ENCODE peak calls at places on chromosomes 11 and 22, in five cellular contexts. One of them, this sample, is unnamed.

GRCh38 chr11:113477321-113477720 is 2.1 kb upstream of the DRD2 start:
- DNase-seq in aorta: no peak
- DNase-seq in HTR-8/SVneo: no peak
- DNase-seq in iris pigment epithelial cell: no peak
- DNase-seq in SHP77 treated with DMSO at 0.1 percent for 48 hours: peak; percentile 78
- DNase-seq in this sample: no peak

GRCh38 chr11:124442442-124442841 is 3.1 kb downstream of the OR8B8 start:
- DNase-seq in HTR-8/SVneo: no peak
- DNase-seq in iris pigment epithelial cell: no peak
- DNase-seq in SHP77 treated with DMSO at 0.1 percent for 48 hours: no peak
- DNase-seq in aorta: no peak
- DNase-seq in this sample: no peak

GRCh38 chr11:127804775-127805446 is 782.4 kb downstream of the ETS1 start:
- DNase-seq in HTR-8/SVneo: no peak
- DNase-seq in aorta: no peak
- DNase-seq in iris pigment epithelial cell: no peak
- DNase-seq in SHP77 treated with DMSO at 0.1 percent for 48 hours: no peak
- DNase-seq in this sample: no peak

GRCh38 chr11:78259777-78260470 is 71.2 kb downstream of the USP35 start:
- DNase-seq in SHP77 treated with DMSO at 0.1 percent for 48 hours: no peak
- DNase-seq in iris pigment epithelial cell: peak; percentile 24
- DNase-seq in aorta: no peak
- DNase-seq in HTR-8/SVneo: no peak
- DNase-seq in this sample: no peak

GRCh38 chr11:95596011-95596489 is 193.5 kb downstream of the FAM76B start:
- DNase-seq in aorta: no peak
- DNase-seq in SHP77 treated with DMSO at 0.1 percent for 48 hours: no peak
- DNase-seq in HTR-8/SVneo: no peak
- DNase-seq in iris pigment epithelial cell: peak; percentile 79
- DNase-seq in this sample: no peak

GRCh38 chr11:27626938-27627586 is 73.2 kb downstream of the BDNF start:
- DNase-seq in aorta: no peak
- DNase-seq in iris pigment epithelial cell: no peak
- DNase-seq in HTR-8/SVneo: no peak
- DNase-seq in SHP77 treated with DMSO at 0.1 percent for 48 hours: no peak
- DNase-seq in this sample: no peak

GRCh38 chr11:118929496-118930151 is 3.9 kb upstream of the BCL9L start:
- DNase-seq in aorta: peak; percentile 93
- DNase-seq in HTR-8/SVneo: peak; percentile 83
- DNase-seq in SHP77 treated with DMSO at 0.1 percent for 48 hours: peak; percentile 28
- DNase-seq in iris pigment epithelial cell: peak; percentile 80
- DNase-seq in this sample: peak; percentile 14

GRCh38 chr11:102600666-102601065 is 24.5 kb downstream of the MMP20 start:
- DNase-seq in SHP77 treated with DMSO at 0.1 percent for 48 hours: no peak
- DNase-seq in iris pigment epithelial cell: no peak
- DNase-seq in HTR-8/SVneo: no peak
- DNase-seq in aorta: no peak
- DNase-seq in this sample: no peak

GRCh38 chr11:128422576-128423370 is 164.6 kb downstream of the ETS1 start:
- DNase-seq in iris pigment epithelial cell: no peak
- DNase-seq in aorta: no peak
- DNase-seq in SHP77 treated with DMSO at 0.1 percent for 48 hours: no peak
- DNase-seq in HTR-8/SVneo: no peak
- DNase-seq in this sample: no peak

GRCh38 chr11:78749243-78749730 is 174.6 kb upstream of the NARS2 start:
- DNase-seq in aorta: no peak
- DNase-seq in HTR-8/SVneo: no peak
- DNase-seq in SHP77 treated with DMSO at 0.1 percent for 48 hours: peak; percentile 42
- DNase-seq in iris pigment epithelial cell: no peak
- DNase-seq in this sample: no peak

GRCh38 chr11:22785251-22785650 is 44.4 kb downstream of the SVIP start:
- DNase-seq in iris pigment epithelial cell: peak; percentile 22
- DNase-seq in SHP77 treated with DMSO at 0.1 percent for 48 hours: no peak
- DNase-seq in HTR-8/SVneo: no peak
- DNase-seq in aorta: no peak
- DNase-seq in this sample: no peak

GRCh38 chr11:45804806-45805304 is at the start of gene SLC35C1:
- DNase-seq in SHP77 treated with DMSO at 0.1 percent for 48 hours: peak; percentile 83
- DNase-seq in HTR-8/SVneo: peak; percentile 93
- DNase-seq in iris pigment epithelial cell: peak; percentile 97
- DNase-seq in aorta: peak; percentile 99
- DNase-seq in this sample: peak; percentile 86

GRCh38 chr22:36481393-36482168 is at the start of gene TXN2:
- DNase-seq in aorta: peak; percentile 98
- DNase-seq in iris pigment epithelial cell: peak; percentile 96
- DNase-seq in SHP77 treated with DMSO at 0.1 percent for 48 hours: peak; percentile 88
- DNase-seq in HTR-8/SVneo: peak; percentile 82
- DNase-seq in this sample: peak; percentile 91

GRCh38 chr11:11536650-11537049 is 85.2 kb downstream of the GALNT18 start:
- DNase-seq in iris pigment epithelial cell: no peak
- DNase-seq in aorta: no peak
- DNase-seq in HTR-8/SVneo: no peak
- DNase-seq in SHP77 treated with DMSO at 0.1 percent for 48 hours: no peak
- DNase-seq in this sample: no peak

GRCh38 chr11:117993988-117994741 is 8.0 kb downstream of the IL10RA start:
- DNase-seq in HTR-8/SVneo: no peak
- DNase-seq in iris pigment epithelial cell: no peak
- DNase-seq in SHP77 treated with DMSO at 0.1 percent for 48 hours: no peak
- DNase-seq in aorta: no peak
- DNase-seq in this sample: no peak

GRCh38 chr11:8332196-8332595 is 68.5 kb upstream of the LMO1 start:
- DNase-seq in aorta: no peak
- DNase-seq in iris pigment epithelial cell: no peak
- DNase-seq in HTR-8/SVneo: no peak
- DNase-seq in SHP77 treated with DMSO at 0.1 percent for 48 hours: no peak
- DNase-seq in this sample: no peak

GRCh38 chr11:6523253-6523652 is 26.2 kb downstream of the DNHD1 start:
- DNase-seq in HTR-8/SVneo: peak; percentile 42
- DNase-seq in SHP77 treated with DMSO at 0.1 percent for 48 hours: no peak
- DNase-seq in iris pigment epithelial cell: peak; percentile 87
- DNase-seq in aorta: no peak
- DNase-seq in this sample: no peak

GRCh38 chr11:67453816-67454732 is 1.1 kb upstream of the CABP4 start:
- DNase-seq in aorta: no peak
- DNase-seq in iris pigment epithelial cell: no peak
- DNase-seq in SHP77 treated with DMSO at 0.1 percent for 48 hours: no peak
- DNase-seq in HTR-8/SVneo: no peak
- DNase-seq in this sample: no peak

GRCh38 chr11:29129850-29130249 is 887.0 kb downstream of the KCNA4 start:
- DNase-seq in iris pigment epithelial cell: peak; percentile 87
- DNase-seq in SHP77 treated with DMSO at 0.1 percent for 48 hours: no peak
- DNase-seq in aorta: no peak
- DNase-seq in HTR-8/SVneo: peak; percentile 10
- DNase-seq in this sample: no peak

GRCh38 chr11:32385998-32386397 is 49.3 kb downstream of the WT1 start:
- DNase-seq in aorta: no peak
- DNase-seq in HTR-8/SVneo: peak; percentile 80
- DNase-seq in iris pigment epithelial cell: peak; percentile 51
- DNase-seq in SHP77 treated with DMSO at 0.1 percent for 48 hours: no peak
- DNase-seq in this sample: no peak

GRCh38 chr11:27375370-27375769 is 12.4 kb upstream of the CCDC34 start:
- DNase-seq in iris pigment epithelial cell: no peak
- DNase-seq in SHP77 treated with DMSO at 0.1 percent for 48 hours: no peak
- DNase-seq in HTR-8/SVneo: no peak
- DNase-seq in aorta: no peak
- DNase-seq in this sample: no peak

GRCh38 chr11:3159296-3160190 is 5.6 kb downstream of the OSBPL5 start:
- DNase-seq in aorta: peak; percentile 87
- DNase-seq in HTR-8/SVneo: no peak
- DNase-seq in SHP77 treated with DMSO at 0.1 percent for 48 hours: no peak
- DNase-seq in iris pigment epithelial cell: peak; percentile 27
- DNase-seq in this sample: no peak

GRCh38 chr11:19345519-19345847 is 104.7 kb upstream of the E2F8 start:
- DNase-seq in SHP77 treated with DMSO at 0.1 percent for 48 hours: no peak
- DNase-seq in aorta: peak; percentile 79
- DNase-seq in HTR-8/SVneo: no peak
- DNase-seq in iris pigment epithelial cell: no peak
- DNase-seq in this sample: no peak

GRCh38 chr11:10670099-10670498 is 23.5 kb downstream of the IRAG1 start:
- DNase-seq in aorta: no peak
- DNase-seq in iris pigment epithelial cell: no peak
- DNase-seq in HTR-8/SVneo: no peak
- DNase-seq in SHP77 treated with DMSO at 0.1 percent for 48 hours: peak; percentile 31
- DNase-seq in this sample: no peak

GRCh38 chr22:42993651-42994275 is 21.2 kb downstream of the PACSIN2 start:
- DNase-seq in HTR-8/SVneo: no peak
- DNase-seq in iris pigment epithelial cell: peak; percentile 63
- DNase-seq in aorta: peak; percentile 63
- DNase-seq in SHP77 treated with DMSO at 0.1 percent for 48 hours: no peak
- DNase-seq in this sample: no peak

GRCh38 chr11:94655291-94655690 is 88.1 kb downstream of the PIWIL4 start:
- DNase-seq in aorta: no peak
- DNase-seq in iris pigment epithelial cell: no peak
- DNase-seq in HTR-8/SVneo: no peak
- DNase-seq in SHP77 treated with DMSO at 0.1 percent for 48 hours: no peak
- DNase-seq in this sample: no peak

GRCh38 chr22:24827305-24827704 is 21.3 kb downstream of the SGSM1 start:
- DNase-seq in aorta: no peak
- DNase-seq in HTR-8/SVneo: no peak
- DNase-seq in iris pigment epithelial cell: no peak
- DNase-seq in SHP77 treated with DMSO at 0.1 percent for 48 hours: peak; percentile 65
- DNase-seq in this sample: no peak

GRCh38 chr11:90135016-90135415 is 553 bp downstream of the NAALAD2 start:
- DNase-seq in HTR-8/SVneo: no peak
- DNase-seq in iris pigment epithelial cell: peak; percentile 7
- DNase-seq in aorta: no peak
- DNase-seq in SHP77 treated with DMSO at 0.1 percent for 48 hours: no peak
- DNase-seq in this sample: no peak

GRCh38 chr11:61963016-61963281 is 4.5 kb downstream of the FTH1 start:
- DNase-seq in HTR-8/SVneo: no peak
- DNase-seq in SHP77 treated with DMSO at 0.1 percent for 48 hours: no peak
- DNase-seq in iris pigment epithelial cell: peak; percentile 52
- DNase-seq in aorta: peak; percentile 75
- DNase-seq in this sample: no peak

GRCh38 chr11:102402556-102402955 is 50.0 kb downstream of the TMEM123 start:
- DNase-seq in iris pigment epithelial cell: no peak
- DNase-seq in SHP77 treated with DMSO at 0.1 percent for 48 hours: no peak
- DNase-seq in aorta: no peak
- DNase-seq in HTR-8/SVneo: no peak
- DNase-seq in this sample: no peak

This sample was measured in T1000.